ENCODE peak calls at places on chromosomes 13 and 19, in six cellular contexts. One of them, this sample, is unnamed.

GRCh38 chr19:9796113-9796773 is 22.6 kb downstream of the FBXL12 start:
- DNase-seq in mesendoderm: peak
- DNase-seq in neuronal stem cell: peak
- DNase-seq in H1: peak
- DNase-seq in mesenchymal stem cell: peak
- DNase-seq in H9: peak
- DNase-seq in this sample: peak

GRCh38 chr19:10395436-10395835 is 7.9 kb downstream of the CDC37 start:
- DNase-seq in mesendoderm: no peak
- DNase-seq in neuronal stem cell: no peak
- DNase-seq in H1: no peak
- DNase-seq in mesenchymal stem cell: no peak
- DNase-seq in H9: no peak
- DNase-seq in this sample: no peak

GRCh38 chr19:343941-344624 is 513 bp downstream of the MIER2 start:
- DNase-seq in mesendoderm: peak
- DNase-seq in neuronal stem cell: peak
- DNase-seq in H1: peak
- DNase-seq in mesenchymal stem cell: peak
- DNase-seq in H9: no peak
- DNase-seq in this sample: no peak

GRCh38 chr19:45779231-45780145 is 2.8 kb downstream of the DMPK start:
- DNase-seq in mesendoderm: peak
- DNase-seq in neuronal stem cell: peak
- DNase-seq in H1: peak
- DNase-seq in mesenchymal stem cell: peak
- DNase-seq in H9: peak
- DNase-seq in this sample: no peak

GRCh38 chr13:76829572-76830327 is 56.5 kb downstream of the KCTD12 start:
- DNase-seq in mesendoderm: no peak
- DNase-seq in neuronal stem cell: no peak
- DNase-seq in H1: no peak
- DNase-seq in mesenchymal stem cell: no peak
- DNase-seq in H9: no peak
- DNase-seq in this sample: no peak

GRCh38 chr19:48509467-48510194 is 2.0 kb downstream of the LMTK3 start:
- DNase-seq in mesendoderm: no peak
- DNase-seq in neuronal stem cell: no peak
- DNase-seq in H1: no peak
- DNase-seq in mesenchymal stem cell: no peak
- DNase-seq in H9: peak
- DNase-seq in this sample: no peak

GRCh38 chr19:53877361-53877766 is 4.6 kb upstream of the PRKCG start:
- DNase-seq in mesendoderm: no peak
- DNase-seq in neuronal stem cell: no peak
- DNase-seq in H1: no peak
- DNase-seq in mesenchymal stem cell: peak
- DNase-seq in H9: no peak
- DNase-seq in this sample: no peak

GRCh38 chr19:1981253-1981652 is 34.3 kb downstream of the BTBD2 start:
- DNase-seq in mesendoderm: no peak
- DNase-seq in neuronal stem cell: no peak
- DNase-seq in H1: no peak
- DNase-seq in mesenchymal stem cell: no peak
- DNase-seq in H9: no peak
- DNase-seq in this sample: no peak

GRCh38 chr19:41264581-41265375 is 606 bp downstream of the HNRNPUL1 start:
- DNase-seq in mesendoderm: peak
- DNase-seq in neuronal stem cell: no peak
- DNase-seq in H1: no peak
- DNase-seq in mesenchymal stem cell: peak
- DNase-seq in H9: peak
- DNase-seq in this sample: peak

GRCh38 chr19:12333162-12334159 is at the start of gene ZNF563:
- DNase-seq in mesendoderm: peak
- DNase-seq in neuronal stem cell: peak
- DNase-seq in H1: peak
- DNase-seq in mesenchymal stem cell: peak
- DNase-seq in H9: peak
- DNase-seq in this sample: peak

GRCh38 chr19:35856546-35857149 is at the start of gene KIRREL2:
- DNase-seq in mesendoderm: peak
- DNase-seq in neuronal stem cell: peak
- DNase-seq in H1: peak
- DNase-seq in mesenchymal stem cell: peak
- DNase-seq in H9: peak
- DNase-seq in this sample: no peak

GRCh38 chr19:45200614-45201013 is 22.0 kb downstream of the BLOC1S3 start:
- DNase-seq in mesendoderm: peak
- DNase-seq in neuronal stem cell: no peak
- DNase-seq in H1: peak
- DNase-seq in mesenchymal stem cell: peak
- DNase-seq in H9: peak
- DNase-seq in this sample: peak

GRCh38 chr13:97353927-97354326 is 80.0 kb upstream of the RAP2A start:
- DNase-seq in mesendoderm: no peak
- DNase-seq in neuronal stem cell: no peak
- DNase-seq in H1: no peak
- DNase-seq in mesenchymal stem cell: no peak
- DNase-seq in H9: no peak
- DNase-seq in this sample: peak

GRCh38 chr13:21445759-21446158 is 13.3 kb downstream of the ZDHHC20 start:
- DNase-seq in mesendoderm: no peak
- DNase-seq in neuronal stem cell: no peak
- DNase-seq in H1: no peak
- DNase-seq in mesenchymal stem cell: no peak
- DNase-seq in H9: no peak
- DNase-seq in this sample: no peak

GRCh38 chr19:8335343-8336071 is 7.6 kb downstream of the KANK3 start:
- DNase-seq in mesendoderm: no peak
- DNase-seq in neuronal stem cell: no peak
- DNase-seq in H1: peak
- DNase-seq in mesenchymal stem cell: no peak
- DNase-seq in H9: peak
- DNase-seq in this sample: no peak

GRCh38 chr19:5452594-5453565 is 2.3 kb upstream of the ZNRF4 start:
- DNase-seq in mesendoderm: peak
- DNase-seq in neuronal stem cell: no peak
- DNase-seq in H1: no peak
- DNase-seq in mesenchymal stem cell: peak
- DNase-seq in H9: no peak
- DNase-seq in this sample: peak

GRCh38 chr13:114303700-114304327 is 10.5 kb upstream of the CHAMP1 start:
- DNase-seq in mesendoderm: peak
- DNase-seq in neuronal stem cell: no peak
- DNase-seq in H1: peak
- DNase-seq in mesenchymal stem cell: no peak
- DNase-seq in H9: no peak
- DNase-seq in this sample: no peak
- H3K23ac ChIP-seq in mesendoderm: no peak
- H3K23ac ChIP-seq in neuronal stem cell: no peak
- H3K23ac ChIP-seq in H1: no peak
- H3K23ac ChIP-seq in mesenchymal stem cell: no peak
- H3K23ac ChIP-seq in H9: no peak
- H3K23ac ChIP-seq in this sample: no peak

GRCh38 chr13:108961542-108962125 is 332.2 kb downstream of the MYO16 start:
- DNase-seq in mesendoderm: peak
- DNase-seq in neuronal stem cell: peak
- DNase-seq in H1: no peak
- DNase-seq in mesenchymal stem cell: peak
- DNase-seq in H9: no peak
- DNase-seq in this sample: peak

GRCh38 chr13:108963846-108964600 is 334.6 kb downstream of the MYO16 start:
- DNase-seq in mesendoderm: no peak
- DNase-seq in neuronal stem cell: no peak
- DNase-seq in H1: no peak
- DNase-seq in mesenchymal stem cell: no peak
- DNase-seq in H9: no peak
- DNase-seq in this sample: peak

GRCh38 chr13:108964601-108965000 is 335.2 kb downstream of the MYO16 start:
- DNase-seq in mesendoderm: no peak
- DNase-seq in neuronal stem cell: no peak
- DNase-seq in H1: no peak
- DNase-seq in mesenchymal stem cell: no peak
- DNase-seq in H9: no peak
- DNase-seq in this sample: no peak

GRCh38 chr13:108962652-108963051 is 333.2 kb downstream of the MYO16 start:
- DNase-seq in mesendoderm: no peak
- DNase-seq in neuronal stem cell: no peak
- DNase-seq in H1: no peak
- DNase-seq in mesenchymal stem cell: peak
- DNase-seq in H9: no peak
- DNase-seq in this sample: no peak

DNA sequence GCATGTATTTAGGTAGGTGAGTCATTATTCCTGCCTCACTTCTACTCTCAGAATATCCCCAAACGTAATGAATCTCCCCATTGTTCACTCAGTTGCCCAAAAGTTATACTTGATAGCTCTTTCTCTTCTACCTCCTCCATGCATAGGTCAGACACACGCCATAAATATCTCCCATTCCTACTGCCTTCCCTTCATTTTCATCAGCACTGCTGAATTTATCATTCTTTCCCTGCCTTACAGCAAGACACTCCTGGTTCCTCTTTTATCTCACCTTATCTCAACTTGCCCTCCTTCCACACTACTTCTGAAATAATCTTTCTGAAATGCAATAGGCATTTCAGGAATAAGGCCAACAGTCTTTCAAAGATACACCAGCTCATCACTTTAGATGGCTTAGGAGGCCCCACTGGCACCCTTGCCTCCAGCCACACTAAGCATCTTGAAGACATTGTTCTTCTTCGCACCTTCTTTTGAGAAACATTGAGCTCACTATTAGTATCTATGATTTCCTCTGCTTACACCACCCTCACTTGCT is 333.9 kb downstream of the MYO16 start:
- DNase-seq in mesendoderm: no peak
- DNase-seq in neuronal stem cell: no peak
- DNase-seq in H1: no peak
- DNase-seq in mesenchymal stem cell: no peak
- DNase-seq in H9: no peak
- DNase-seq in this sample: no peak
- H3K27ac ChIP-seq in mesendoderm: no peak
- H3K27ac ChIP-seq in neuronal stem cell: no peak
- H3K27ac ChIP-seq in H1: no peak
- H3K27ac ChIP-seq in mesenchymal stem cell: no peak
- H3K27ac ChIP-seq in H9: no peak
- H3K27ac ChIP-seq in this sample: peak

DNA sequence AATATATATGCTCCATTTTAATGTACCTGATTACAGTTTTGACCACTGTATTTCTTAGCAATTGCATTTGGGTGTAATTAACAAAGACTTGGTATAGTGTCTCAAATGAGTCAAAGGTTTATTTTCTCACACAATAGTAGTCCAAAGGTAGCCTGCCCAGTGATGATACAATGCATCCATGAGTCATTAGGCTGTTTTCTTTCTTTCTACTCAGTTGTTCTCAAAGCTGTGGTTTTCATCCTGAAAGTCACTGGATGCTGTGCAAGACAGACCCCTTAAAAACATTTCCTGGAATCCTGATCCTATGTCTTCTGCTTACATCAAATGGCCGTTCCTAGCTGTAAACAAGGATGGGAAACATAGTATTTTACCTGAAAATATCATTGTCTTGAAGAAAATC is 651.2 kb upstream of the MIR17HG start:
- DNase-seq in mesendoderm: no peak
- DNase-seq in neuronal stem cell: no peak
- DNase-seq in H1: no peak
- DNase-seq in mesenchymal stem cell: peak
- DNase-seq in H9: no peak
- DNase-seq in this sample: peak
- H2BK15ac ChIP-seq in mesendoderm: no peak
- H2BK15ac ChIP-seq in neuronal stem cell: no peak
- H2BK15ac ChIP-seq in H1: no peak
- H2BK15ac ChIP-seq in mesenchymal stem cell: no peak
- H2BK15ac ChIP-seq in H9: no peak
- H2BK15ac ChIP-seq in this sample: no peak

DNA sequence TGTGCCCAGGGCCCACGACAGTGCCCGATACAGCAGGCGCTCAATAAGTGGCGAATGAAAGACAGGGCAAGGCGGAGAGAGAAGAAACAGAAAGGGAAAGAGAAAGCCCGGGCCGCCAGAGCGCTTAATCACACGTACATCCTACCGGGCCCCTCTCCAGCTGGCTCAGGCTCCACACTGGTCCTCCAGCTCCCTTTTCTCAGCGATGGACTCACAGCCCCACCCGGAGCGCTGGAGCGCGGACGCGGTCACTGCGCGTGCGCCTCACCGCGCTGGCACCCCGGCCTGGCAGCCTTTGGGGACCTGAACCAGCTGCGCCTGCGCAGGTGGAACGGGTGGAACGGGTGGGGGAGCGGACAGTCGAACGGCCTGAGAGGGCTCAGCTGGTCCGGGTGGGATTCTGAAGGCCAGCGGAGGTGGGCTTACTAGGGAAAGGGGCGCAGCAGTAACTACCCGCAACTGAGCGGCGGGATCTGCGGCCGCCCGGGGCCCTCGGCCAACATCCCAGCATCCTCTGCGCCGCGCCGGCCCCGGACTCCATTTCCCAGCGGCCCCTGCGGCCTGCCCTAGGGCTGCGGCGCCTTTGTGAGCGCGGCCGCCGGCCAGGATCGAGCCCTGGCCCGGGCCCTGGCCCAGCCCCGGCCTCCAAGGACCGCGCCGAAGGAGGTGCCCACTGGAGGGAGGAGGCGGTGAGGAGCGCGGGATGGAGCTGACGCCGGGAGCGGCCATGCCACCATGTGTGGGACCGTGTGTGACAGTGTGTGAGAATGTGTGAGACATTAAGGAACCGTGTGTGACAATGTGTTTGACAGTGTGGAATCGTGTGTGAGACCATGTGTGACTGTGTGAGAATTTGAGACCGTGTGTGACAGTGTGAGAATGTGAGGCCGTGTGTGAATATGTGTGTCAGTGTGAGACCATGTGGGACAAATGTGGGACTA is at the start of gene ZNF583:
- DNase-seq in mesendoderm: peak
- DNase-seq in neuronal stem cell: peak
- DNase-seq in H1: peak
- DNase-seq in mesenchymal stem cell: peak
- DNase-seq in H9: peak
- DNase-seq in this sample: peak
- H3K23ac ChIP-seq in mesendoderm: no peak
- H3K23ac ChIP-seq in neuronal stem cell: peak
- H3K23ac ChIP-seq in H1: no peak
- H3K23ac ChIP-seq in mesenchymal stem cell: no peak
- H3K23ac ChIP-seq in H9: peak
- H3K23ac ChIP-seq in this sample: peak

GRCh38 chr13:51235756-51236564 is 13.8 kb downstream of the FAM124A start:
- DNase-seq in mesendoderm: peak
- DNase-seq in neuronal stem cell: no peak
- DNase-seq in H1: no peak
- DNase-seq in mesenchymal stem cell: no peak
- DNase-seq in H9: no peak
- DNase-seq in this sample: no peak
- H3K27ac ChIP-seq in mesendoderm: peak
- H3K27ac ChIP-seq in neuronal stem cell: no peak
- H3K27ac ChIP-seq in H1: peak
- H3K27ac ChIP-seq in mesenchymal stem cell: no peak
- H3K27ac ChIP-seq in H9: no peak
- H3K27ac ChIP-seq in this sample: no peak